ENCODE peak calls at places on chromosomes 12 and 14, in four cellular contexts. One of them, this sample, is unnamed.

GRCh38 chr12:31015215-31015614 is 58.4 kb upstream of the DDX11 start:
- DNase-seq in cardiac fibroblast: no peak
- DNase-seq in ovary: no peak
- DNase-seq in stimulated activated CD4-positive, alpha-beta T cell treated with anti-CD3 and anti-CD28 coated beads, Interleukin-15, amount 100 ng/mL, for 24 hours: no peak
- DNase-seq in this sample: no peak

GRCh38 chr12:15256760-15257159 is 35.5 kb upstream of the RERG start:
- DNase-seq in cardiac fibroblast: peak; percentile 57
- DNase-seq in ovary: no peak
- DNase-seq in stimulated activated CD4-positive, alpha-beta T cell treated with anti-CD3 and anti-CD28 coated beads, Interleukin-15, amount 100 ng/mL, for 24 hours: no peak
- DNase-seq in this sample: no peak

GRCh38 chr12:104056419-104056972 is 6.5 kb upstream of the GLT8D2 start:
- DNase-seq in cardiac fibroblast: no peak
- DNase-seq in ovary: no peak
- DNase-seq in stimulated activated CD4-positive, alpha-beta T cell treated with anti-CD3 and anti-CD28 coated beads, Interleukin-15, amount 100 ng/mL, for 24 hours: no peak
- DNase-seq in this sample: no peak

GRCh38 chr12:101829639-101830390 is 944 bp downstream of the GNPTAB start:
- DNase-seq in cardiac fibroblast: no peak
- DNase-seq in ovary: no peak
- DNase-seq in stimulated activated CD4-positive, alpha-beta T cell treated with anti-CD3 and anti-CD28 coated beads, Interleukin-15, amount 100 ng/mL, for 24 hours: no peak
- DNase-seq in this sample: peak; percentile 37

GRCh38 chr14:77007975-77008421 is 20.5 kb downstream of the IRF2BPL start:
- DNase-seq in cardiac fibroblast: no peak
- DNase-seq in ovary: no peak
- DNase-seq in stimulated activated CD4-positive, alpha-beta T cell treated with anti-CD3 and anti-CD28 coated beads, Interleukin-15, amount 100 ng/mL, for 24 hours: no peak
- DNase-seq in this sample: no peak

GRCh38 chr14:78091361-78091760 is 78.8 kb upstream of the NRXN3 start:
- DNase-seq in cardiac fibroblast: no peak
- DNase-seq in ovary: no peak
- DNase-seq in stimulated activated CD4-positive, alpha-beta T cell treated with anti-CD3 and anti-CD28 coated beads, Interleukin-15, amount 100 ng/mL, for 24 hours: no peak
- DNase-seq in this sample: no peak

GRCh38 chr12:94762259-94762942 is 112.0 kb upstream of the TMCC3 start:
- DNase-seq in cardiac fibroblast: no peak
- DNase-seq in ovary: no peak
- DNase-seq in stimulated activated CD4-positive, alpha-beta T cell treated with anti-CD3 and anti-CD28 coated beads, Interleukin-15, amount 100 ng/mL, for 24 hours: no peak
- DNase-seq in this sample: no peak

GRCh38 chr14:68274722-68275121 is 455.1 kb downstream of the RAD51B start:
- DNase-seq in cardiac fibroblast: no peak
- DNase-seq in ovary: no peak
- DNase-seq in stimulated activated CD4-positive, alpha-beta T cell treated with anti-CD3 and anti-CD28 coated beads, Interleukin-15, amount 100 ng/mL, for 24 hours: no peak
- DNase-seq in this sample: peak; percentile 75

GRCh38 chr14:57390806-57391562 is 598 bp downstream of the NAA30 start:
- DNase-seq in cardiac fibroblast: peak; percentile 34
- DNase-seq in ovary: no peak
- DNase-seq in stimulated activated CD4-positive, alpha-beta T cell treated with anti-CD3 and anti-CD28 coated beads, Interleukin-15, amount 100 ng/mL, for 24 hours: peak; percentile 49
- DNase-seq in this sample: peak; percentile 79

GRCh38 chr12:63354919-63355318 is 203.9 kb upstream of the AVPR1A start:
- DNase-seq in cardiac fibroblast: no peak
- DNase-seq in ovary: no peak
- DNase-seq in stimulated activated CD4-positive, alpha-beta T cell treated with anti-CD3 and anti-CD28 coated beads, Interleukin-15, amount 100 ng/mL, for 24 hours: no peak
- DNase-seq in this sample: no peak

GRCh38 chr12:125065753-125066570 is 727 bp downstream of the AACS start:
- DNase-seq in cardiac fibroblast: no peak
- DNase-seq in ovary: peak; percentile 40
- DNase-seq in stimulated activated CD4-positive, alpha-beta T cell treated with anti-CD3 and anti-CD28 coated beads, Interleukin-15, amount 100 ng/mL, for 24 hours: no peak
- DNase-seq in this sample: peak; percentile 23

GRCh38 chr12:32947203-32947795 is 50.7 kb upstream of the PKP2 start:
- DNase-seq in cardiac fibroblast: peak; percentile 17
- DNase-seq in ovary: no peak
- DNase-seq in stimulated activated CD4-positive, alpha-beta T cell treated with anti-CD3 and anti-CD28 coated beads, Interleukin-15, amount 100 ng/mL, for 24 hours: no peak
- DNase-seq in this sample: no peak

GRCh38 chr14:105470812-105471771 is 3.5 kb upstream of the CRIP2 start:
- DNase-seq in cardiac fibroblast: peak; percentile 54
- DNase-seq in ovary: peak; percentile 36
- DNase-seq in stimulated activated CD4-positive, alpha-beta T cell treated with anti-CD3 and anti-CD28 coated beads, Interleukin-15, amount 100 ng/mL, for 24 hours: no peak
- DNase-seq in this sample: no peak

GRCh38 chr12:120978296-120979219 is at the start of gene HNF1A:
- DNase-seq in cardiac fibroblast: no peak
- DNase-seq in ovary: no peak
- DNase-seq in stimulated activated CD4-positive, alpha-beta T cell treated with anti-CD3 and anti-CD28 coated beads, Interleukin-15, amount 100 ng/mL, for 24 hours: no peak
- DNase-seq in this sample: no peak